ENCODE peak calls at places on chromosomes 3 and 15, in nine cellular contexts. G is suprapubic skin, R is GM23338, O is WERI-Rb-1, P is colonic mucosa, Y is esophagus squamous epithelium, C is AG04450, U is kidney epithelial cell, F is psoas muscle. A is an unnamed sample.

GRCh38 chr3:197082871-197083270 is 53.3 kb upstream of the MELTF start:
- DNase-seq in P (no peak), O (no peak), G (no peak), Y (no peak), C (no peak), U (no peak), F (no peak), R (no peak), A (peak; percentile 35)

GRCh38 chr3:54905230-54905888 is 22.5 kb downstream of the LRTM1 start:
- DNase-seq in P (no peak), Y (no peak), O (no peak), U (peak; percentile 35), C (no peak), F (no peak), G (no peak), R (no peak), A (peak; percentile 26)

GRCh38 chr15:75713338-75713895 is 769 bp upstream of the CSPG4 start:
- DNase-seq in P (no peak), C (no peak), F (peak; percentile 51), G (no peak), O (peak; percentile 30), R (peak; percentile 61), Y (no peak), U (no peak), A (peak; percentile 53)

GRCh38 chr15:26013946-26014345 is 150.8 kb upstream of the ATP10A start:
- DNase-seq in P (no peak), Y (no peak), F (no peak), O (no peak), R (peak; percentile 8), C (no peak), G (no peak), U (no peak), A (no peak)

GRCh38 chr3:43866529-43867353 is 176.0 kb downstream of the ABHD5 start:
- DNase-seq in R (no peak), G (peak; percentile 35), O (no peak), P (no peak), C (peak; percentile 59), U (peak; percentile 99), F (no peak), Y (no peak), A (peak; percentile 52)

GRCh38 chr3:185645596-185646381 is 59.7 kb downstream of the SENP2 start:
- DNase-seq in P (no peak), C (no peak), O (peak; percentile 46), Y (no peak), R (peak; percentile 57), F (no peak), G (peak; percentile 62), U (no peak), A (no peak)

GRCh38 chr15:42087460-42087859 is 6.9 kb downstream of the PLA2G4D start:
- DNase-seq in Y (no peak), U (no peak), P (no peak), O (no peak), F (no peak), C (no peak), G (no peak), R (no peak), A (no peak)

GRCh38 chr3:54056521-54056920 is 65.8 kb upstream of the CACNA2D3 start:
- DNase-seq in P (no peak), G (no peak), U (peak; percentile 45), Y (no peak), F (no peak), O (no peak), R (no peak), C (no peak), A (peak; percentile 32)

GRCh38 chr3:34012102-34012461 is 213.7 kb downstream of the PDCD6IP start:
- DNase-seq in F (no peak), G (no peak), P (no peak), O (peak; percentile 44), R (no peak), U (peak; percentile 93), C (peak; percentile 94), Y (no peak), A (peak; percentile 93)

GRCh38 chr3:73874596-73874995 is 249.9 kb upstream of the PDZRN3 start:
- DNase-seq in Y (no peak), F (no peak), G (no peak), C (no peak), R (peak; percentile 17), U (no peak), O (no peak), P (no peak), A (no peak)

GRCh38 chr15:38685686-38686339 is 121.2 kb upstream of the RASGRP1 start:
- DNase-seq in C (no peak), Y (no peak), O (no peak), G (no peak), P (no peak), U (no peak), R (no peak), F (no peak), A (no peak)

GRCh38 chr15:38682861-38683260 is 118.2 kb upstream of the RASGRP1 start:
- DNase-seq in U (no peak), P (no peak), C (no peak), Y (no peak), R (no peak), G (no peak), F (no peak), O (no peak), A (no peak)

GRCh38 chr15:38684461-38685000 is 119.9 kb upstream of the RASGRP1 start:
- DNase-seq in U (no peak), O (no peak), R (no peak), Y (no peak), G (no peak), C (no peak), F (no peak), P (no peak), A (no peak)

GRCh38 chr15:38682363-38682762 is 117.7 kb upstream of the RASGRP1 start:
- DNase-seq in P (no peak), G (no peak), C (no peak), Y (no peak), O (no peak), U (no peak), F (no peak), R (no peak), A (no peak)

GRCh38 chr15:38683382-38684242 is 119.0 kb upstream of the RASGRP1 start:
- DNase-seq in C (no peak), P (peak; percentile 65), G (no peak), Y (no peak), U (no peak), R (peak; percentile 67), F (peak; percentile 15), O (peak; percentile 49), A (peak; percentile 70)
- H3K4me3 ChIP-seq in C (no peak overlapping the region), P (no peak overlapping the region), G (no peak overlapping the region), Y (no peak overlapping the region), U (no peak overlapping the region), R (no peak overlapping the region), F (no peak overlapping the region), O (no peak overlapping the region), A (no peak overlapping the region)

GRCh38 chr15:73031648-73032047 is 20.6 kb upstream of the NEO1 start:
- DNase-seq in R (no peak), F (no peak), Y (no peak), C (no peak), U (no peak), P (no peak), O (no peak), G (no peak), A (no peak)
- TF ChIP-seq CTCF in R (no peak), F (no peak), Y (no peak), C (no peak), U (no peak), P (no peak), O (no peak), G (no peak), A (no peak)

GRCh38 chr3:25663324-25664065 is 1.2 kb downstream of the TOP2B start:
- DNase-seq in Y (no peak), P (peak; percentile 49), R (peak; percentile 63), O (peak; percentile 32), G (no peak), U (no peak), C (no peak), F (no peak), A (peak; percentile 21)

GRCh38 chr3:25662921-25663320 is 1.8 kb downstream of the TOP2B start:
- DNase-seq in P (no peak), U (no peak), C (no peak), G (no peak), O (no peak), Y (no peak), R (no peak), F (no peak), A (peak; percentile 14)

GRCh38 chr3:25664810-25665645 is at the start of gene TOP2B:
- DNase-seq in G (peak; percentile 96), P (peak; percentile 97), F (peak; percentile 96), O (peak; percentile 97), Y (peak; percentile 75), C (peak; percentile 85), R (peak; percentile 96), U (peak; percentile 70), A (peak; percentile 97)

GRCh38 chr3:25664066-25664809 is 469 bp downstream of the TOP2B start:
- DNase-seq in G (peak; percentile 82), O (peak; percentile 73), U (no peak), C (no peak), F (peak; percentile 79), Y (peak; percentile 11), P (peak; percentile 81), R (peak; percentile 72), A (peak; percentile 42)

DNA sequence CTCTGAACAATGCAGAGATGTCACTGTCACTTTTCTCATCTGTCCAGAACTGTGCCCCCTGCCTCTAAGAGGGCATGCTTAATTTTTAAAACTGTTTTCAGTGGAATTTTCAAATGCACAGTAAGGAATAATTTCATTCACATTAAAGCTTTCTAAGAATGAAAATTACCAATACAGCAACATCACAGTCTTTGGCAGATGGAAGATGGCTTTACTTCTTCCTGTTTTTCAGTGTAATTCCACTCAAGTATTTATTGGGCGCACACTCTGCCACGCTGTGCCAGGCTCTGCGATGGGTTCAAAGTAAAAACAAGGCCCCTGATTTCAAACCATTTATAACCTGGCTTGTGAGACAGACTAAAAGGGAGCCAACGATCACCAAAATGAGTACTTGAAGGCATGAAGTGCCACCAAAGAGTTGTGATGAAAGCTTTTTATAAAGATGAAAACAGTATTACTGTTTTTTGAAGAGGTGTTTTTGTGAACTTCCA is 984 bp upstream of the TOP2B start:
- DNase-seq in Y (no peak), R (no peak), G (no peak), O (no peak), P (no peak), C (no peak), U (no peak), F (no peak), A (no peak)
- H3K4me3 ChIP-seq in Y (no peak overlapping the region), R (peak overlapping the region; percentile 68), G (peak overlapping the region; percentile 82), O (peak overlapping the region; percentile 92), P (no peak overlapping the region), C (peak overlapping the region; percentile 77), U (no peak overlapping the region), F (peak overlapping the region; percentile 83), A (peak overlapping the region; percentile 81)

DNA sequence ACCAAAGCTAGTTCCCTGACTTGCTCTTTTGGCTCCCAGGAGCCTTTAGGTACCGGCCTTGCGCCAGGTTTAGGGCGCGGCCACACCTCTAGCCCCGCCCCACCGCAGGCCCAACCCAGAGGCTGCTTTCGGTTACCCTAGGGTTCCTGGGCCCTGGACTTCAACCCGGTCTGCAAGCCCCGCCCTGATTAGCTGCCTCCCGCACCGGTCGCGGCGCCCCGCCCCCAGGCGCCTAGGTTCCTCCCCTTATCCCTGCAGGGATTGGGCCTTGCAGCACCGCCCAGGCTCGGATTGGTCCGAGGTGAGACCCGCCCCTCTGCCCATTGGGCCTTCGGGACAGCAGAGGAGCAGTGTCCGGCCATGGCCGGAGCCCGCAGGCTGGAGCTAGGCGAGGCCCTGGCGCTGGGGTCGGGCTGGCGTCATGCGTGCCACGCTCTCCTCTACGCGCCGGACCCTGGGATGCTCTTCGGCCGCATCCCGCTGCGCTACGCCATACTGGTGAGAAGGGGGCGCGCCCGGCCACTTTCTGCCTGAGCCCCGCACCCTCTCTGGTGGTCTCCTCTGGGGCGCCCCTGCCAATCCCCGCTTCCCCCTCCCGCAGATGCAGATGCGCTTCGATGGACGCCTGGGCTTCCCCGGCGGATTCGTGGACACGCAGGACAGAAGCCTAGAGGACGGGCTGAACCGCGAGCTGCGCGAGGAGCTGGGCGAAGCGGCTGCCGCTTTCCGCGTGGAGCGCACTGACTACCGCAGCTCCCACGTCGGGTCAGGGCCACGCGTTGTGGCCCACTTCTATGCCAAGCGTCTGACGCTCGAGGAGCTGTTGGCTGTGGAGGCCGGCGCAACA is at the start of gene NUDT16:
- DNase-seq in R (peak; percentile 99), U (peak; percentile 97), C (peak; percentile 95), F (peak; percentile 100), G (peak; percentile 100), Y (peak; percentile 96), P (peak; percentile 100), O (peak; percentile 99), A (peak; percentile 99)
- TF ChIP-seq CTCF in R (no peak), U (no peak), C (no peak), F (no peak), G (no peak), Y (no peak), P (no peak), O (no peak), A (no peak)